ENCODE peak calls at places on chromosomes 5 and 9, in five cellular contexts. G is neural progenitor cell; R is left ventricle myocardium inferior; P is stomach; T is CD8-positive, alpha-beta memory T cell. V is an unnamed sample.
A peak's percentile ranks its signal among the peaks of the same experiment; 100 is the strongest.

GRCh38 chr5:66958984-66959641 is 237.5 kb downstream of the CD180 start:
- DNase-seq in G (peak; percentile 21), R (peak; percentile 40), P (no peak), T (no peak), V (no peak)

GRCh38 chr5:161219816-161220215 is 326.7 kb downstream of the GABRB2 start:
- DNase-seq in G (no peak), R (no peak), P (no peak), T (no peak), V (no peak)

GRCh38 chr5:52870448-52870847 is 82.7 kb downstream of the ITGA1 start:
- DNase-seq in G (peak; percentile 12), R (no peak), P (no peak), T (no peak), V (no peak)

GRCh38 chr5:106368021-106368420 is 1302.7 kb downstream of the EFNA5 start:
- DNase-seq in G (no peak), R (no peak), P (no peak), T (no peak), V (no peak)

GRCh38 chr5:6552612-6553011 is 80.2 kb downstream of the NSUN2 start:
- DNase-seq in G (no peak), R (no peak), P (no peak), T (no peak), V (no peak)

GRCh38 chr9:104091028-104091590 is 3.0 kb upstream of the SMC2 start:
- DNase-seq in G (no peak), R (no peak), P (no peak), T (no peak), V (no peak)

GRCh38 chr9:93600504-93600903 is 24.1 kb downstream of the PHF2 start:
- DNase-seq in G (no peak), R (no peak), P (no peak), T (no peak), V (no peak)

GRCh38 chr5:117454716-117455212 is 880.1 kb upstream of the SEMA6A start:
- DNase-seq in G (peak; percentile 26), R (peak; percentile 18), P (peak; percentile 61), T (peak; percentile 2), V (peak; percentile 18)

GRCh38 chr5:10393491-10393890 is 40.0 kb downstream of the MARCHF6 start:
- DNase-seq in G (no peak), R (no peak), P (no peak), T (no peak), V (no peak)

GRCh38 chr9:86202338-86202882 is 57.0 kb downstream of the C9orf153 start:
- DNase-seq in G (peak; percentile 63), R (no peak), P (no peak), T (no peak), V (no peak)

GRCh38 chr5:124655943-124656459 is 90.4 kb downstream of the ZNF608 start:
- DNase-seq in G (no peak), R (no peak), P (peak; percentile 70), T (no peak), V (no peak)

GRCh38 chr9:109349431-109349846 is 28.6 kb upstream of the EPB41L4B start:
- DNase-seq in G (no peak), R (no peak), P (no peak), T (no peak), V (no peak)

GRCh38 chr9:96258967-96259366 is 43.0 kb downstream of the HSD17B3 start:
- DNase-seq in G (no peak), R (no peak), P (no peak), T (no peak), V (no peak)

GRCh38 chr9:6440405-6440804 is 27.4 kb downstream of the UHRF2 start:
- DNase-seq in G (no peak), R (no peak), P (no peak), T (no peak), V (no peak)

GRCh38 chr5:83000448-83000847 is 76.7 kb downstream of the TMEM167A start:
- DNase-seq in G (no peak), R (no peak), P (no peak), T (no peak), V (no peak)

GRCh38 chr5:117380316-117380715 is 805.7 kb upstream of the SEMA6A start:
- DNase-seq in G (no peak), R (no peak), P (no peak), T (no peak), V (no peak)

GRCh38 chr9:30723656-30724055 is 1660.8 kb upstream of the ACO1 start:
- DNase-seq in G (no peak), R (no peak), P (no peak), T (no peak), V (no peak)

GRCh38 chr9:33025572-33026347 is 687 bp downstream of the DNAJA1 start:
- DNase-seq in G (peak; percentile 87), R (peak; percentile 51), P (peak; percentile 65), T (peak; percentile 81), V (peak; percentile 65)

GRCh38 chr5:95823738-95824609 is 1.4 kb upstream of the GLRX start:
- DNase-seq in G (no peak), R (peak; percentile 50), P (peak; percentile 54), T (peak; percentile 51), V (no peak)

GRCh38 chr5:66959668-66960067 is 236.9 kb downstream of the CD180 start:
- DNase-seq in G (no peak), R (no peak), P (no peak), T (no peak), V (no peak)

GRCh38 chr9:81461196-81461595 is 228.2 kb downstream of the TLE1 start:
- DNase-seq in G (no peak), R (no peak), P (no peak), T (no peak), V (no peak)

GRCh38 chr9:71879644-71880174 is 31.3 kb downstream of the ABHD17B start:
- DNase-seq in G (no peak), R (no peak), P (no peak), T (no peak), V (no peak)

GRCh38 chr9:71884005-71884404 is 27.0 kb downstream of the ABHD17B start:
- DNase-seq in G (no peak), R (no peak), P (no peak), T (no peak), V (no peak)

GRCh38 chr9:71890042-71890680 is 20.8 kb downstream of the ABHD17B start:
- DNase-seq in G (no peak), R (no peak), P (no peak), T (no peak), V (no peak)

GRCh38 chr9:71886015-71886414 is 25.0 kb downstream of the ABHD17B start:
- DNase-seq in G (no peak), R (no peak), P (no peak), T (no peak), V (no peak)

GRCh38 chr9:71885467-71885866 is 25.5 kb downstream of the ABHD17B start:
- DNase-seq in G (no peak), R (no peak), P (no peak), T (no peak), V (no peak)
- H3K9me3 ChIP-seq in G (peaks cover 16% of the 10 kb centered on the region), R (peaks cover 35% of the 10 kb centered on the region), P (peaks cover 24% of the 10 kb centered on the region), T (peaks cover 6% of the 10 kb centered on the region), V (peaks cover 2% of the 10 kb centered on the region)

DNA sequence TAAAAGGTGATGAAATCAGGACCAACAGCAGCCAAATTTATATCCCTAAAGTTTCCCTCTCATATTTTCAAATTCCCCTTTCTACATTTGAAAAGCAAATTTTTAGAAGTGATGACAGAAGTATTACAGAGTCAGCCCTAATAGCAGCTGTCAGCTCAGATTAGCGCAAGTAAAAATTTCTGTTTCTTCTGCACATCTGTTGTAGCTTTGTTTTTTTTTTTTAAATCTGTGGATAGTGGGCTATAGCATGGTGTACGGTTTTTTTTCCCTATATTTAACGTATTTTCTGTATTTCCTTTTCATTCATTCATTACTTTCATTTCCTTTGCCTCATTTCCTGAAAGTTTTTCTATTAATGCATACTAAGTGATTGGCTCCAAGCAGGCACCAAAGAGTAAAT is 99.1 kb downstream of the MACIR start:
- DNase-seq in G (no peak), R (no peak), P (no peak), T (no peak), V (no peak)
- H3K9me3 ChIP-seq in G (no peaks in the 10 kb centered on the region), R (no peaks in the 10 kb centered on the region), P (no peaks in the 10 kb centered on the region), T (no peaks in the 10 kb centered on the region), V (no peaks in the 10 kb centered on the region)

GRCh38 chr5:165527577-165527976 is 2022.2 kb downstream of the MAT2B start:
- DNase-seq in G (no peak), R (no peak), P (no peak), T (no peak), V (no peak)
- H3K9me3 ChIP-seq in G (no peaks in the 10 kb centered on the region), R (peaks cover 35% of the 10 kb centered on the region), P (peaks cover 19% of the 10 kb centered on the region), T (no peaks in the 10 kb centered on the region), V (no peaks in the 10 kb centered on the region)

GRCh38 chr5:150904479-150905311 is at the start of gene ZNF300:
- DNase-seq in G (peak; percentile 91), R (peak; percentile 85), P (peak; percentile 79), T (peak; percentile 27), V (no peak)
- H3K9me3 ChIP-seq in G (peaks cover 20% of the 10 kb centered on the region), R (peaks cover 100% of the 10 kb centered on the region), P (peaks cover 83% of the 10 kb centered on the region), T (no peaks in the 10 kb centered on the region), V (peaks cover 13% of the 10 kb centered on the region)

DNA sequence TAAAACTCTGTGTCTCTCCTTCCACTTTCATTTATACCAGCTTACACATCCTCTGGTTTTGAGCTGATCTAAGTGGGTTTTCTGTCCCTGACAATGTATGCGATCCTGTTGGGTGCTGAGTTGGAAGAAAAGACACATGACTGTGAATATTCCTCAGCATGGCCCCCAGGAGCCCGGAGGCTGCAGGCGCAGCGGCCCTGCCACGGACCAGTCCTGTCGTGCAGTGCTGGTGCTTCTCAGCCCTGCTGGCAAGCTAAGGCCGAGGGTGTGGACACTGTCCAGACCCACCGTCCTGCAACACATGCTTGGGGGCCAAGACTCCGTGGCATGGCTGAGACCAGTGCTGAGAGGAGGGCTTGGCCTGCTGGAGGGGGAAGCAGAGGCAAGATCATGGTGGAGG is 328.9 kb upstream of the IRX2 start:
- DNase-seq in G (no peak), R (no peak), P (no peak), T (no peak), V (no peak)
- H3K9me3 ChIP-seq in G (no peaks in the 10 kb centered on the region), R (peaks cover 10% of the 10 kb centered on the region), P (peaks cover 21% of the 10 kb centered on the region), T (no peaks in the 10 kb centered on the region), V (no peaks in the 10 kb centered on the region)

GRCh38 chr9:112997236-112997941 is 14.6 kb downstream of the ZNF883 start:
- DNase-seq in G (no peak), R (no peak), P (no peak), T (no peak), V (no peak)
- H3K9me3 ChIP-seq in G (peaks cover 69% of the 10 kb centered on the region), R (peaks cover 100% of the 10 kb centered on the region), P (peaks cover 95% of the 10 kb centered on the region), T (peaks cover 33% of the 10 kb centered on the region), V (peaks cover 15% of the 10 kb centered on the region)

GRCh38 chr5:78653031-78653430 is 4.5 kb upstream of the LHFPL2 start:
- DNase-seq in G (no peak), R (no peak), P (no peak), T (no peak), V (no peak)

GRCh38 chr5:78654386-78654785 is 5.8 kb upstream of the LHFPL2 start:
- DNase-seq in G (no peak), R (no peak), P (no peak), T (no peak), V (no peak)

GRCh38 chr5:78651468-78651867 is 2.9 kb upstream of the LHFPL2 start:
- DNase-seq in G (no peak), R (no peak), P (no peak), T (no peak), V (no peak)

GRCh38 chr5:78655731-78656130 is 7.2 kb upstream of the LHFPL2 start:
- DNase-seq in G (no peak), R (no peak), P (no peak), T (no peak), V (no peak)

DNA sequence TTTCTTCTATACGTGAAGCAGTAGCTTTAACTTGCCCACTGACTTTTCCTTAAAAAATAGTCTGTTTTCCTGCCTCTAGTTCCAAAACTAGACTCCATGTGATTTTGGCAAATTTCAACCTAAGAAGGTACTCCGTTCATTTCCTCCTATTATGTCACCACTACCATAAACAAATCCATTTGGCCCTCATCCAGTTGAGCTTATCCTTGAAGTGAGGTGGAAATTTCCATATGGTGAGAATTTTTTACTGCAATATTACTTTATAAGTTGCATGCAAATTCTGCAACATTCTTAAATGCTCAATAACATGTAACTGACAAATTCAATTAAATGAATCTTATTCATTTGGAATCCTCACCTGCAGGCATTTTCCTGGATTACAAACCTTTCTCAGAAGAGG is 5.4 kb upstream of the LHFPL2 start:
- DNase-seq in G (no peak), R (no peak), P (no peak), T (no peak), V (no peak)
- H3K9me3 ChIP-seq in G (no peaks in the 10 kb centered on the region), R (no peaks in the 10 kb centered on the region), P (no peaks in the 10 kb centered on the region), T (no peaks in the 10 kb centered on the region), V (no peaks in the 10 kb centered on the region)

V was measured in T-helper 17 cell.